ENCODE peak calls at places on chromosomes 1 and 21, in five cellular contexts. H is K562, P is H1, F is HCT116, G is GM12878. S is an unnamed sample. For H3K27me3, the result is how much of the 10 kb centered on the place peaks cover.

GRCh38 chr1:97691325-97691724 is 229.5 kb downstream of the DPYD start:
- DNase-seq in G (no peak), F (no peak), P (no peak), H (no peak), S (no peak)

GRCh38 chr21:45836268-45836655 is 145.3 kb upstream of the COL6A1 start:
- DNase-seq in P (no peak), G (no peak), F (no peak), H (no peak), S (no peak)

GRCh38 chr1:53644909-53645689 is 93.9 kb downstream of the GLIS1 start:
- DNase-seq in F (no peak), G (no peak), P (no peak), H (no peak), S (no peak)

GRCh38 chr21:43824883-43825609 is 35.7 kb downstream of the RRP1 start:
- DNase-seq in P (no peak), H (no peak), F (no peak), G (no peak), S (no peak)

GRCh38 chr1:71656902-71657301 is 576.1 kb upstream of the ZRANB2 start:
- DNase-seq in F (no peak), G (no peak), H (no peak), P (no peak), S (no peak)

GRCh38 chr1:86100401-86100800 is 56.2 kb downstream of the COL24A1 start:
- DNase-seq in H (no peak), F (no peak), P (no peak), G (no peak), S (peak)

GRCh38 chr1:66256629-66257575 is 277.1 kb upstream of the SGIP1 start:
- DNase-seq in H (no peak), F (no peak), P (no peak), G (no peak), S (no peak)

GRCh38 chr1:108646265-108646660 is 14.6 kb downstream of the HENMT1 start:
- DNase-seq in P (no peak), G (no peak), F (no peak), H (no peak), S (no peak)

GRCh38 chr1:1219341-1219740 is 5.4 kb upstream of the TNFRSF4 start:
- DNase-seq in H (no peak), G (no peak), F (no peak), P (no peak), S (no peak)

GRCh38 chr1:222893255-222893654 is 78.4 kb downstream of the DISP1 start:
- DNase-seq in G (no peak), P (no peak), H (no peak), F (no peak), S (no peak)

GRCh38 chr1:54460346-54460745 is 54.2 kb upstream of the SSBP3 start:
- DNase-seq in F (no peak), P (no peak), G (no peak), H (no peak), S (no peak)

GRCh38 chr21:36004441-36004840 is 55.9 kb downstream of the SETD4 start:
- DNase-seq in G (peak), P (no peak), H (peak), F (no peak), S (no peak)

GRCh38 chr1:177710973-177711372 is 258.9 kb downstream of the SEC16B start:
- DNase-seq in P (no peak), F (no peak), G (no peak), H (no peak), S (no peak)

GRCh38 chr1:228515200-228515834 is 28.1 kb downstream of the RNF187 start:
- DNase-seq in F (peak), G (no peak), H (peak), P (no peak), S (peak)

GRCh38 chr1:145918992-145919939 is 749 bp upstream of the PEX11B start:
- DNase-seq in P (no peak), F (peak), H (peak), G (no peak), S (no peak)

GRCh38 chr1:235624751-235625192 is 24.8 kb downstream of the GNG4 start:
- DNase-seq in P (no peak), G (no peak), F (no peak), H (no peak), S (no peak)

GRCh38 chr1:87706779-87707228 is 378.1 kb downstream of the LMO4 start:
- DNase-seq in P (no peak), H (no peak), F (no peak), G (no peak), S (no peak)

GRCh38 chr1:178294654-178295053 is 200.8 kb downstream of the RASAL2 start:
- DNase-seq in P (no peak), F (no peak), G (no peak), H (no peak), S (peak)

GRCh38 chr1:1554926-1555915 is 14.8 kb upstream of the TMEM240 start:
- DNase-seq in G (no peak), P (no peak), H (peak), F (no peak), S (no peak)

GRCh38 chr1:156241311-156241811 is 623 bp upstream of the BGLAP start:
- DNase-seq in H (no peak), G (no peak), P (no peak), F (no peak), S (no peak)

GRCh38 chr1:169844941-169845608 is 48.6 kb downstream of the SCYL3 start:
- DNase-seq in G (no peak), F (no peak), H (no peak), P (no peak), S (no peak)

GRCh38 chr1:23473037-23473800 is 10.8 kb downstream of the ASAP3 start:
- DNase-seq in G (no peak), H (no peak), F (no peak), P (no peak), S (no peak)

GRCh38 chr1:156282143-156282478 is 514 bp downstream of the SMG5 start:
- DNase-seq in P (no peak), F (peak), G (no peak), H (no peak), S (no peak)

GRCh38 chr1:16038620-16038912 is 5.0 kb upstream of the CLCNKB start:
- DNase-seq in P (no peak), G (no peak), F (no peak), H (peak), S (no peak)

GRCh38 chr1:233629305-233629935 is 15.5 kb downstream of the KCNK1 start:
- DNase-seq in P (no peak), G (no peak), F (no peak), H (no peak), S (no peak)

GRCh38 chr1:8194481-8195227 is 123.3 kb upstream of the SLC45A1 start:
- DNase-seq in G (no peak), H (peak), F (peak), P (no peak), S (no peak)

GRCh38 chr1:8189931-8190483 is 127.9 kb upstream of the SLC45A1 start:
- DNase-seq in G (no peak), F (peak), P (no peak), H (no peak), S (no peak)

GRCh38 chr1:8193840-8194406 is 124.0 kb upstream of the SLC45A1 start:
- DNase-seq in P (no peak), H (no peak), F (no peak), G (no peak), S (no peak)

GRCh38 chr1:8191474-8191873 is 126.4 kb upstream of the SLC45A1 start:
- DNase-seq in F (no peak), P (no peak), H (no peak), G (no peak), S (no peak)
- TF ChIP-seq YY1 in F (no peak), P (no peak), H (no peak), G (no peak), S (no peak)

DNA sequence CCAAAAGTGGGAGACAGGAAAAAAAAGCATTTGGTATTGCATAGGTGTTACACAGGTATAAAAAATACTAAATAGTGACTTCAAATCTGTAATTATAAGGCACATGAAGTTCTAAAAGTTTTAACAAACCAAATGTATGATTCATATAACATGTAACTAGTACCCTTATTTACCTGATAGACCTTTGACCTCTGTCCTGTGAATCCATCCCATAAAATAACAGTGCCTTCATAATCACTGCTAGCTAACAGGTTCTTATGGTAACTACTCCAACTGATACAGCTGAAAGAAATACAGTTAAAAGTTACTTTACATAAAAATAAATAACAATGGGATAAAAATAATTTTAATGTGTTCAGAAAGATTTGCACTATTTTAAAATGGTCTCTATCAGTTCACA is 163.5 kb downstream of the COP1 start:
- DNase-seq in H (no peak), P (no peak), F (no peak), G (no peak), S (no peak)
- H3K27me3 ChIP-seq in H (under half), P (under half), F (under half), G (under half), S (under half)

DNA sequence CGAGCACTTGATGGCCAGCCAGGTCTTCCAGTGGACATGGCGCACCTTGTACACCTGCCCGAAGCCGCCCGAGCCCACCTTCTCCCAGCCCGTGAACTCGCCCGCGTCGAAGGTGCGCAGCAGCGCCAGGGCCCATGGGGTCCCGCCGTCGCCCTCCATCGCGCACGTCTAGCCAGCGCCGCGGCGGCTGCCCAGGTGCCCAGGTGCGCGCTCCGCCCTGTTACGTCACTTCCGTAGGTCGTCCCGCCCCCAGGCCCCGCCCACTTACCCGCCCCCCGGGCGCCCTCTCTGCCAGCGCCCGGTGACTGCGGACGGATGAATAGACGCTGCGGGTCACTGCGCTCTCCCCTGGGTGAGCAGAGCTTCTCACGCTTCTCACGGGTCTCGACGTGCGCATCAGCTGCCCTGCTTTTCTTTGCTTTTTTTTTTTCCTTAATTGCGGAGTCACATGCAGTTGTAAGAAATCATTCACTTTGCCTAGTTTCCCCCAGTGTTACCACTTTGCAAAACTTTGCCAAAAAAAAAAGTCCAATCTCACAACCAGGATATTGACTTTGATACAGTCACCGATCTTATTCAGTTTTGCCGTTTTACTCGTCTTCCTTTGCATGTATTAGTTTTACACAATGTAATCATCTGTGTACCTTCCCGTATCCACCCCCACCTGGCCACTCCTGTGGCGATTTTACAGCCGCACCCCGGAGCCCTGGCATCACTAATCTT is at the start of gene RIPK4:
- DNase-seq in P (peak), G (peak), F (peak), H (no peak), S (no peak)
- TF ChIP-seq YY1 in P (no peak), G (no peak), F (no peak), H (no peak), S (no peak)

GRCh38 chr1:25055961-25056360 is 125.9 kb upstream of the RUNX3 start:
- DNase-seq in H (no peak), F (no peak), P (no peak), G (no peak), S (no peak)

GRCh38 chr1:25053576-25054075 is 123.5 kb upstream of the RUNX3 start:
- DNase-seq in G (no peak), H (no peak), F (no peak), P (no peak), S (no peak)

GRCh38 chr1:25056536-25056935 is 126.5 kb upstream of the RUNX3 start:
- DNase-seq in H (no peak), P (no peak), F (no peak), G (no peak), S (no peak)

GRCh38 chr1:25055045-25055780 is 125.1 kb upstream of the RUNX3 start:
- DNase-seq in H (no peak), G (no peak), F (no peak), P (no peak), S (no peak)

GRCh38 chr1:25054526-25054925 is 124.5 kb upstream of the RUNX3 start:
- DNase-seq in F (no peak), G (no peak), H (no peak), P (no peak), S (no peak)
- H3K27me3 ChIP-seq in F (under half), G (under half), H (half or more), P (under half), S (under half)

S was measured in NT2/D1.